ENCODE peak calls at places on chromosomes 3 and 15, in five cellular contexts. F is caudate nucleus, V is mesenchymal stem cell, I is A673, N is uterus. B is an unnamed sample.

GRCh38 chr3:102488316-102488715 is 53.5 kb downstream of the ZPLD1 start:
- DNase-seq in F (no peak), V (no peak), I (no peak), N (no peak), B (no peak)

GRCh38 chr15:68677996-68678395 is 99.2 kb downstream of the CORO2B start:
- DNase-seq in F (no peak), V (no peak), I (no peak), N (no peak), B (no peak)

GRCh38 chr3:4581040-4581439 is 87.9 kb downstream of the ITPR1 start:
- DNase-seq in F (no peak), V (peak; percentile 28), I (no peak), N (peak; percentile 66), B (no peak)

GRCh38 chr3:41035445-41036022 is 163.8 kb upstream of the CTNNB1 start:
- DNase-seq in F (no peak), V (no peak), I (no peak), N (no peak), B (no peak)

GRCh38 chr15:36126194-36126593 is 453.2 kb upstream of the CDIN1 start:
- DNase-seq in F (no peak), V (no peak), I (no peak), N (no peak), B (peak; percentile 1)

GRCh38 chr3:157914882-157915281 is 191.3 kb downstream of the SHOX2 start:
- DNase-seq in F (no peak), V (no peak), I (peak; percentile 12), N (no peak), B (no peak)

GRCh38 chr3:128815318-128816064 is 63.9 kb upstream of the ACAD9 start:
- DNase-seq in F (no peak), V (no peak), I (no peak), N (no peak), B (no peak)

GRCh38 chr3:134708025-134708597 is 57.3 kb upstream of the KY start:
- DNase-seq in F (no peak), V (no peak), I (peak; percentile 45), N (no peak), B (no peak)

GRCh38 chr3:107897471-107898180 is 193.2 kb downstream of the CD47 start:
- DNase-seq in F (no peak), V (no peak), I (no peak), N (no peak), B (no peak)

GRCh38 chr3:24351779-24352469 is 142.7 kb downstream of the THRB start:
- DNase-seq in F (no peak), V (no peak), I (no peak), N (peak; percentile 47), B (no peak)

GRCh38 chr3:127486337-127486944 is 104.1 kb downstream of the TPRA1 start:
- DNase-seq in F (no peak), V (no peak), I (no peak), N (no peak), B (no peak)

DNA sequence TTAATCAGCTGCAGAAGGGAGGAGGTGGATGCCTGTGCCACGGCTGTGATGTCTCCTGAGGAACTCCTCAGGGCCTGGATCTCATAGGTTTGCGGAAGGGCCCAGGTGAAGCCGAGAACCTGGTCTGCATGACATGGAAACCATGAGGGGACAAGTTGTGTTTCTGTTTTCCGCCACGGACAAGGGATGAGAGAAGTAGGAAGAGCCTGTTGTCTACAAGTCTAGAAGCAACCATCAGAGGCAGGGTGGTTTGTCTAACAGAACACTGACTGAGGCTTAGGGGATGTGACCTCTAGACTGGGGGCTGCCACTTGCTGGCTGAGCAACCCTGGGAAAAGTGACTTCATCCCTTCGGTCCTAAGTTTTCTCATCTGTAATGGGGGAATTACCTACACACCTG is 52.4 kb downstream of the IL20RB start:
- DNase-seq in F (no peak), V (no peak), I (no peak), N (no peak), B (no peak)
- H3K27ac ChIP-seq in F (no peak overlapping the region), V (no peak overlapping the region), I (no peak overlapping the region), N (no peak overlapping the region), B (no peak overlapping the region)

GRCh38 chr3:98695816-98696215 is 67.3 kb upstream of the ST3GAL6 start:
- DNase-seq in F (no peak), V (no peak), I (no peak), N (no peak), B (no peak)
- H3K27ac ChIP-seq in F (no peak overlapping the region), V (no peak overlapping the region), I (no peak overlapping the region), N (no peak overlapping the region), B (no peak overlapping the region)

GRCh38 chr3:110811050-110811449 is 260.6 kb upstream of the NECTIN3 start:
- DNase-seq in F (no peak), V (peak; percentile 21), I (no peak), N (no peak), B (no peak)

GRCh38 chr3:110815008-110815583 is 256.5 kb upstream of the NECTIN3 start:
- DNase-seq in F (no peak), V (peak; percentile 86), I (no peak), N (no peak), B (no peak)

GRCh38 chr3:110816008-110816407 is 255.6 kb upstream of the NECTIN3 start:
- DNase-seq in F (no peak), V (peak; percentile 50), I (no peak), N (no peak), B (no peak)

GRCh38 chr3:110814170-110815007 is 257.2 kb upstream of the NECTIN3 start:
- DNase-seq in F (no peak), V (peak; percentile 90), I (no peak), N (no peak), B (no peak)

GRCh38 chr3:110813541-110813940 is 258.1 kb upstream of the NECTIN3 start:
- DNase-seq in F (no peak), V (peak; percentile 18), I (no peak), N (no peak), B (no peak)
- H3K27ac ChIP-seq in F (no peak overlapping the region), V (peak overlapping the region; percentile 95), I (no peak overlapping the region), N (no peak overlapping the region), B (no peak overlapping the region)

DNA sequence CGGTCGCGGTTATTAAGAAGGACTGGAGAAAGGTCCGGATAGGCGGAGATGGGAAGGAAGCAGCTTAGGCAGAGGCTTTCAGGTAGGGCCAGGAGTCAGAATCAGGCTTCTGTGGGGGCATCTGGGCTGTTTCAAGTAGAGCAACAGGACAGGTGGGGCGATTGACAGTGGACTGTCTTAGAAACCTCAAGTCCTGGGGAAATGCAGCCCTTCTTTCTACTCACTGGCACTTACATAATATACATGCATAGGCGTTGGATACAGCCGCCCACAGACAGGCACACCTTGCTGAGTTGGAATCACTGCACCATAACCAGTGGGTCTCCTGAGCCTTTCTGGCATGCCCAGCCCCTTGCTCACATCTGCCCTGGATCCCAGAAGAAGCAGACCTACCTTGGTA is 730 bp downstream of the MYD88 start:
- DNase-seq in F (no peak), V (no peak), I (no peak), N (no peak), B (no peak)
- H3K27ac ChIP-seq in F (no peak overlapping the region), V (no peak overlapping the region), I (no peak overlapping the region), N (peak overlapping the region; percentile 89), B (peak overlapping the region; percentile 89)

DNA sequence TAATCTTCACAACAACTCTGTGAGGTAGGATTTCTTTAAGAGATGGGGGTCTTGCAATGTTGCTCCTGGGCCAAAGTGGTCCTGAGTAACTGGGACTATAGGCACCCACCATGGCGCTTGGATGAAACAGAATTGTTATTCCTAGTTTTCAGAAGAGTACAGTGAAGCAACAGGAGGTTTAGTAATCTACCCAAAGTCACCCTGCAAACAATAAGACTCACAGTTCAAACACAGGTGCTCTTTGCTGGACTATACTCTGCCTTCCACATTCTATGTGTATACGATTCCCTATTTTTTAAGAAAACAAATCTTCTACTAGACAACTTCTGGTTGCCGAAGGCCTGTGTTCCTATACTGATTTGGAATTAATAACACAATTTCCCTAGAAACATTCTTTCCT is 8.1 kb downstream of the C3orf70 start:
- DNase-seq in F (no peak), V (no peak), I (no peak), N (no peak), B (no peak)
- H3K27ac ChIP-seq in F (no peak overlapping the region), V (no peak overlapping the region), I (no peak overlapping the region), N (no peak overlapping the region), B (no peak overlapping the region)

GRCh38 chr3:61251174-61251972 is at the start of gene FHIT:
- DNase-seq in F (peak; percentile 93), V (peak; percentile 91), I (peak; percentile 87), N (peak; percentile 95), B (peak; percentile 91)
- H3K27ac ChIP-seq in F (peak within 1 kb of the TSS; percentile 79), V (no peak within 1 kb of the TSS), I (no peak within 1 kb of the TSS), N (peak within 1 kb of the TSS; percentile 77), B (peak within 1 kb of the TSS; percentile 87)

GRCh38 chr3:118501152-118501551 is 533.5 kb downstream of the IGSF11 start:
- DNase-seq in F (peak; percentile 0), V (peak; percentile 5), I (peak; percentile 22), N (peak; percentile 17), B (peak; percentile 10)
- H3K27ac ChIP-seq in F (no peak overlapping the region), V (no peak overlapping the region), I (no peak overlapping the region), N (no peak overlapping the region), B (no peak overlapping the region)

GRCh38 chr15:34713635-34714034 is 41.2 kb downstream of the GJD2 start:
- DNase-seq in F (no peak), V (no peak), I (no peak), N (no peak), B (no peak)
- H3K27ac ChIP-seq in F (no peak overlapping the region), V (no peak overlapping the region), I (no peak overlapping the region), N (no peak overlapping the region), B (no peak overlapping the region)

GRCh38 chr15:100113351-100114075 is 228.3 kb downstream of the ADAMTS17 start:
- DNase-seq in F (peak; percentile 28), V (no peak), I (no peak), N (peak; percentile 56), B (no peak)
- H3K27ac ChIP-seq in F (peak overlapping the region; percentile 74), V (no peak overlapping the region), I (no peak overlapping the region), N (peak overlapping the region; percentile 77), B (peak overlapping the region; percentile 14)